ENCODE peak calls at places on chromosome X, in six cellular contexts. I is HL-60, X is transverse colon, P is H1, Z is spleen, J is K562. Y is an unnamed sample.

GRCh38 chrX:44003975-44004374 is 30.8 kb upstream of the NDP start:
- DNase-seq in I (no peak), X (no peak), P (no peak), Z (no peak), J (no peak), Y (no peak)

GRCh38 chrX:72128881-72129280 is 2.8 kb downstream of the RTL5 start:
- DNase-seq in I (no peak), X (no peak), P (peak), Z (no peak), J (no peak), Y (no peak)

GRCh38 chrX:129665916-129666644 is 11.3 kb upstream of the APLN start:
- DNase-seq in I (no peak), X (no peak), P (no peak), Z (no peak), J (no peak), Y (no peak)

GRCh38 chrX:131322646-131323045 is 33.5 kb upstream of the IGSF1 start:
- DNase-seq in I (no peak), X (no peak), P (no peak), Z (no peak), J (no peak), Y (no peak)

GRCh38 chrX:134144231-134144630 is 92.8 kb upstream of the CCDC160 start:
- DNase-seq in I (peak), X (no peak), P (no peak), Z (no peak), J (no peak), Y (no peak)

GRCh38 chrX:40952855-40953254 is 132.4 kb upstream of the USP9X start:
- DNase-seq in I (no peak), X (no peak), P (no peak), Z (no peak), J (no peak), Y (no peak)

GRCh38 chrX:17692709-17693346 is 44.5 kb upstream of the SCML1 start:
- DNase-seq in I (no peak), X (no peak), P (no peak), Z (no peak), J (no peak), Y (no peak)

GRCh38 chrX:132169554-132169953 is 41.7 kb upstream of the FRMD7 start:
- DNase-seq in I (no peak), X (no peak), P (no peak), Z (no peak), J (no peak), Y (no peak)

GRCh38 chrX:80747832-80748231 is 61.8 kb downstream of the BRWD3 start:
- DNase-seq in I (no peak), X (no peak), P (no peak), Z (no peak), J (no peak), Y (no peak)

GRCh38 chrX:120350458-120351138 is 11.3 kb upstream of the ATP1B4 start:
- DNase-seq in I (no peak), X (no peak), P (no peak), Z (no peak), J (no peak), Y (no peak)

GRCh38 chrX:117977521-117977920 is 139.1 kb downstream of the KLHL13 start:
- DNase-seq in I (no peak), X (no peak), P (no peak), Z (no peak), J (no peak), Y (no peak)
- TF ChIP-seq POLR2AphosphoS5 in I (no peak), X (no peak), P (no peak), Z (no peak), J (no peak), Y (no peak)

GRCh38 chrX:110852180-110852579 is 56.6 kb upstream of the CHRDL1 start:
- DNase-seq in I (no peak), X (no peak), P (no peak), Z (no peak), J (peak), Y (no peak)
- TF ChIP-seq CTCF in I (peak), X (peak), P (peak), Z (peak), J (peak), Y (no peak)

DNA sequence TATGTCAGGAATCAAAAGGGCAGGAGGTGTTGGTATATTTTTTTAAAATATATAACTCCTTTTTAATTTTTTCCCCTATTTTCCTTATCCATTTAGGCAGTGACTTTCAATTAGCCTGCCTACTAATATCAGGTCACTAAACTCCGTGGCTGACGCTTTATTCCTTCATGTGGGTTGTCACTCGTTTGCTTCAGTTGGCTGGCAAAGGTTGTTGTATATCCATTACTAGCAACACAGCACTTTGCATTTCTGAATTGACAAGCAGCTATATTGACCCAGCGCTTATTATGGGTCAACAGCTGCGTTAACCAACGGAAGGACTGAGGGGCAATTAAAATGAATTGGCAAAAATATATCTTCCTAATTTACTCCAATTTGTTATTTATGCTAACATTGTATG is 87.7 kb downstream of the ARX start:
- DNase-seq in I (no peak), X (no peak), P (no peak), Z (no peak), J (no peak), Y (no peak)
- TF ChIP-seq POLR2AphosphoS5 in I (no peak), X (no peak), P (no peak), Z (no peak), J (no peak), Y (no peak)

DNA sequence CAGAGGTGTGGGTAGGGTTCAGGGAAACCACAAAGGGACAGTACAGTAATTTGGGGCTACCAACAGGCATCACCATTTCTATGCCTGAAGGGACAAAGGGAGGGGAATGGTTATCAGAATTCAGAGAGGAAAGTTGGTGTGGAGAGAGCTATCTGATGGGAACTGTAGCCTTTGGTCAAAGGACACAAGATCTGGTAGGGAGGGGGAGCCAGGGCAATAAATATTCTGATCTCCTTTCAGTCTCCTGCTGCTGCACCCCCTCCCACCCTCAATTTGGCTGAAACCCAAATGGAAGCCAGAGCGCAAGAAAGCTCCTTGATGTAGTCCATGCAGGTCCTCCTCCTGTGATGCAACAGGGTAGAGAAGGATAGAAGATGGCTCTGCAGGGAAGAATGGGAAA is 14.6 kb downstream of the PGK1 start:
- DNase-seq in I (no peak), X (no peak), P (no peak), Z (no peak), J (no peak), Y (no peak)
- TF ChIP-seq CTCF in I (no peak), X (no peak), P (no peak), Z (no peak), J (no peak), Y (no peak)